ENCODE peak calls at places on chromosomes 5 and 9, in nine cellular contexts. L is lower lobe of right lung; Q is H4; I is stimulated activated CD8-positive, alpha-beta memory T cell treated with anti-CD3 and anti-CD28 coated beads, Interleukin-4, amount 100 ng/mL, for 4 hours; H is tibial nerve; V is CD4-positive, alpha-beta T cell; S is NCI-H1417 treated with DMSO at 0.1 percent for 48 hours; C is cardiac muscle cell; M is esophagus squamous epithelium. N is an unnamed sample.

GRCh38 chr9:7592321-7593319 is 207.0 kb downstream of the DMAC1 start:
- DNase-seq in L (no peak), Q (no peak), I (no peak), H (no peak), V (no peak), S (no peak), C (peak; percentile 19), M (no peak), N (no peak)

GRCh38 chr9:86700601-86701000 is 246.7 kb downstream of the GAS1 start:
- DNase-seq in L (no peak), Q (no peak), I (no peak), H (no peak), V (no peak), S (no peak), C (no peak), M (no peak), N (no peak)

GRCh38 chr5:57887851-57888621 is 405.4 kb upstream of the ACTBL2 start:
- DNase-seq in L (no peak), Q (peak; percentile 67), I (no peak), H (no peak), V (no peak), S (no peak), C (peak; percentile 77), M (no peak), N (peak; percentile 27)

GRCh38 chr5:122902263-122902662 is 56.9 kb downstream of the SNX24 start:
- DNase-seq in L (no peak), Q (peak; percentile 25), I (no peak), H (no peak), V (no peak), S (no peak), C (no peak), M (no peak), N (no peak)

GRCh38 chr9:92100237-92100911 is 14.8 kb downstream of the SPTLC1 start:
- DNase-seq in L (no peak), Q (peak; percentile 25), I (no peak), H (no peak), V (no peak), S (no peak), C (no peak), M (no peak), N (no peak)

GRCh38 chr9:121985792-121986494 is 107.2 kb downstream of the TTLL11 start:
- DNase-seq in L (no peak), Q (no peak), I (no peak), H (peak; percentile 30), V (no peak), S (no peak), C (no peak), M (no peak), N (no peak)

GRCh38 chr5:149113669-149114068 is 27.6 kb upstream of the ABLIM3 start:
- DNase-seq in L (no peak), Q (no peak), I (no peak), H (no peak), V (no peak), S (no peak), C (no peak), M (no peak), N (no peak)

GRCh38 chr9:125701351-125701750 is 5.7 kb downstream of the MAPKAP1 start:
- DNase-seq in L (no peak), Q (no peak), I (no peak), H (no peak), V (no peak), S (no peak), C (no peak), M (no peak), N (no peak)

GRCh38 chr9:2338770-2339169 is 282.8 kb upstream of the VLDLR start:
- DNase-seq in L (no peak), Q (no peak), I (no peak), H (no peak), V (no peak), S (no peak), C (no peak), M (no peak), N (no peak)

GRCh38 chr9:89842267-89842768 is 237.5 kb downstream of the GADD45G start:
- DNase-seq in L (peak; percentile 59), Q (no peak), I (no peak), H (no peak), V (no peak), S (no peak), C (no peak), M (no peak), N (no peak)

GRCh38 chr5:59712836-59713487 is 180.6 kb downstream of the PDE4D start:
- DNase-seq in L (no peak), Q (no peak), I (no peak), H (no peak), V (no peak), S (no peak), C (no peak), M (no peak), N (no peak)

GRCh38 chr5:56814963-56815656 is at the start of gene MAP3K1:
- DNase-seq in L (peak; percentile 94), Q (peak; percentile 62), I (peak; percentile 54), H (peak; percentile 61), V (peak; percentile 78), S (no peak), C (peak; percentile 90), M (peak; percentile 60), N (peak; percentile 22)

GRCh38 chr5:169610606-169611005 is 26.5 kb upstream of the DOCK2 start:
- DNase-seq in L (no peak), Q (no peak), I (no peak), H (no peak), V (no peak), S (no peak), C (no peak), M (no peak), N (no peak)

GRCh38 chr9:120637919-120638318 is 58.0 kb upstream of the CDK5RAP2 start:
- DNase-seq in L (no peak), Q (no peak), I (no peak), H (no peak), V (no peak), S (no peak), C (no peak), M (no peak), N (no peak)

GRCh38 chr5:82517544-82517943 is 239.4 kb upstream of the RPS23 start:
- DNase-seq in L (no peak), Q (no peak), I (no peak), H (no peak), V (no peak), S (no peak), C (no peak), M (no peak), N (no peak)

GRCh38 chr5:3252235-3252634 is 343.4 kb upstream of the IRX1 start:
- DNase-seq in L (no peak), Q (no peak), I (no peak), H (no peak), V (no peak), S (no peak), C (no peak), M (no peak), N (no peak)

GRCh38 chr9:127546125-127546832 is 65.8 kb upstream of the STXBP1 start:
- DNase-seq in L (no peak), Q (no peak), I (no peak), H (no peak), V (no peak), S (no peak), C (no peak), M (no peak), N (no peak)

GRCh38 chr5:93594591-93595419 is 11.8 kb downstream of the NR2F1 start:
- DNase-seq in L (no peak), Q (no peak), I (no peak), H (no peak), V (no peak), S (no peak), C (no peak), M (no peak), N (no peak)

GRCh38 chr5:180034564-180034963 is 37.0 kb downstream of the RNF130 start:
- DNase-seq in L (no peak), Q (no peak), I (no peak), H (no peak), V (no peak), S (no peak), C (no peak), M (no peak), N (no peak)

GRCh38 chr5:52674815-52675545 is 112.7 kb upstream of the ITGA1 start:
- DNase-seq in L (no peak), Q (peak; percentile 79), I (no peak), H (no peak), V (no peak), S (no peak), C (no peak), M (no peak), N (no peak)

N was measured in NCI-H524.